ENCODE peak calls at places on chromosomes 11 and 22, in four cellular contexts. E is fibroblast of lung; S is GDM1; L is activated naive CD4-positive, alpha-beta T cell. H is an unnamed sample.

GRCh38 chr22:46584081-46584903 is 35.9 kb upstream of the GRAMD4 start:
- DNase-seq in E (no peak), S (no peak), L (no peak), H (no peak)

GRCh38 chr11:92500463-92500862 is 275.8 kb downstream of the FAT3 start:
- DNase-seq in E (peak; percentile 1), S (no peak), L (no peak), H (no peak)

GRCh38 chr11:123551085-123551484 is 103.3 kb downstream of the SCN3B start:
- DNase-seq in E (no peak), S (no peak), L (no peak), H (no peak)

GRCh38 chr11:104870910-104871309 is 27.4 kb downstream of the CASP12 start:
- DNase-seq in E (peak; percentile 29), S (no peak), L (no peak), H (no peak)

GRCh38 chr11:69251639-69252493 is 42.1 kb upstream of the MYEOV start:
- DNase-seq in E (no peak), S (no peak), L (no peak), H (no peak)

GRCh38 chr22:48353116-48353947 is 1474.3 kb downstream of the BRD1 start:
- DNase-seq in E (no peak), S (no peak), L (no peak), H (no peak)

GRCh38 chr22:16793831-16794230 is 31.4 kb downstream of the XKR3 start:
- DNase-seq in E (no peak), S (no peak), L (no peak), H (no peak)

GRCh38 chr11:70570693-70571395 is 172.5 kb downstream of the CTTN start:
- DNase-seq in E (no peak), S (no peak), L (no peak), H (no peak)

GRCh38 chr11:127640822-127641485 is 640.4 kb upstream of the KIRREL3 start:
- DNase-seq in E (no peak), S (no peak), L (no peak), H (no peak)

GRCh38 chr11:74570266-74571061 is 21.9 kb upstream of the POLD3 start:
- DNase-seq in E (peak; percentile 54), S (peak; percentile 28), L (no peak), H (peak; percentile 1)

GRCh38 chr11:34214961-34215805 is 109.8 kb downstream of the NAT10 start:
- DNase-seq in E (peak; percentile 43), S (no peak), L (no peak), H (no peak)

GRCh38 chr11:122435540-122436187 is 219.9 kb upstream of the UBASH3B start:
- DNase-seq in E (no peak), S (no peak), L (no peak), H (no peak)

GRCh38 chr22:50306753-50307749 is at the start of gene PLXNB2:
- DNase-seq in E (peak; percentile 87), S (peak; percentile 74), L (no peak), H (peak; percentile 75)

GRCh38 chr22:42154293-42154692 is 23.7 kb upstream of the CYP2D6 start:
- DNase-seq in E (no peak), S (no peak), L (no peak), H (no peak)

GRCh38 chr11:110251837-110252236 is 44.6 kb downstream of the RDX start:
- DNase-seq in E (peak; percentile 43), S (no peak), L (no peak), H (no peak)

GRCh38 chr22:30250713-30251267 is 4.2 kb upstream of the LIF start:
- DNase-seq in E (no peak), S (no peak), L (no peak), H (no peak)

GRCh38 chr22:50299724-50300619 is 7.5 kb downstream of the PLXNB2 start:
- DNase-seq in E (no peak), S (no peak), L (no peak), H (no peak)

GRCh38 chr11:75238595-75239245 is 1.9 kb upstream of the TPBGL start:
- DNase-seq in E (no peak), S (no peak), L (no peak), H (no peak)

GRCh38 chr22:39281126-39281525 is 36.3 kb upstream of the PDGFB start:
- DNase-seq in E (no peak), S (no peak), L (no peak), H (no peak)

GRCh38 chr11:73152086-73152853 is 10.2 kb upstream of the FCHSD2 start:
- DNase-seq in E (no peak), S (no peak), L (no peak), H (no peak)

GRCh38 chr11:119112314-119113020 is 5.3 kb downstream of the C2CD2L start:
- DNase-seq in E (no peak), S (no peak), L (no peak), H (no peak)

GRCh38 chr11:2775083-2775625 is 75.4 kb upstream of the KCNQ1OT1 start:
- DNase-seq in E (no peak), S (no peak), L (no peak), H (no peak)

GRCh38 chr22:21726650-21727049 is 8.9 kb downstream of the YPEL1 start:
- DNase-seq in E (no peak), S (no peak), L (no peak), H (no peak)

GRCh38 chr11:120034881-120035620 is 102.9 kb downstream of the TRIM29 start:
- DNase-seq in E (no peak), S (no peak), L (no peak), H (no peak)

GRCh38 chr22:50727678-50728522 is 10.1 kb upstream of the ACR start:
- DNase-seq in E (no peak), S (no peak), L (no peak), H (no peak)

H was measured in hypothalamus.